ENCODE peak calls at places on chromosomes 1 and 21, in ten cellular contexts. One of them, this sample, is unnamed.

GRCh38 chr1:21935891-21936365 is 1.2 kb downstream of the HSPG2 start:
- DNase-seq in body of pancreas: peak; percentile 78
- DNase-seq in esophagus squamous epithelium: no peak
- DNase-seq in gastrocnemius medialis: no peak
- DNase-seq in spleen: no peak
- DNase-seq in Peyer's patch: no peak
- DNase-seq in A549: no peak
- DNase-seq in IMR-90: no peak
- DNase-seq in lower leg skin: no peak
- DNase-seq in uterus: no peak
- DNase-seq in this sample: peak; percentile 37

GRCh38 chr1:178973671-178974091 is 52.0 kb upstream of the FAM20B start:
- DNase-seq in body of pancreas: no peak
- DNase-seq in esophagus squamous epithelium: no peak
- DNase-seq in gastrocnemius medialis: no peak
- DNase-seq in spleen: no peak
- DNase-seq in Peyer's patch: no peak
- DNase-seq in A549: no peak
- DNase-seq in IMR-90: no peak
- DNase-seq in lower leg skin: no peak
- DNase-seq in uterus: no peak
- DNase-seq in this sample: no peak

GRCh38 chr1:60581455-60582220 is 500.7 kb upstream of the NFIA start:
- DNase-seq in body of pancreas: no peak
- DNase-seq in esophagus squamous epithelium: no peak
- DNase-seq in gastrocnemius medialis: no peak
- DNase-seq in spleen: no peak
- DNase-seq in Peyer's patch: no peak
- DNase-seq in A549: no peak
- DNase-seq in IMR-90: no peak
- DNase-seq in lower leg skin: no peak
- DNase-seq in uterus: no peak
- DNase-seq in this sample: no peak

GRCh38 chr1:196180847-196181593 is 427.2 kb downstream of the KCNT2 start:
- DNase-seq in body of pancreas: no peak
- DNase-seq in esophagus squamous epithelium: no peak
- DNase-seq in gastrocnemius medialis: no peak
- DNase-seq in spleen: no peak
- DNase-seq in Peyer's patch: no peak
- DNase-seq in A549: peak; percentile 13
- DNase-seq in IMR-90: peak; percentile 98
- DNase-seq in lower leg skin: no peak
- DNase-seq in uterus: no peak
- DNase-seq in this sample: no peak

GRCh38 chr1:209230319-209230718 is 353.2 kb upstream of the CAMK1G start:
- DNase-seq in body of pancreas: no peak
- DNase-seq in esophagus squamous epithelium: no peak
- DNase-seq in gastrocnemius medialis: no peak
- DNase-seq in spleen: no peak
- DNase-seq in Peyer's patch: no peak
- DNase-seq in A549: no peak
- DNase-seq in IMR-90: no peak
- DNase-seq in lower leg skin: no peak
- DNase-seq in uterus: no peak
- DNase-seq in this sample: no peak

GRCh38 chr1:220487297-220487820 is 40.6 kb upstream of the MARK1 start:
- DNase-seq in body of pancreas: no peak
- DNase-seq in esophagus squamous epithelium: no peak
- DNase-seq in gastrocnemius medialis: no peak
- DNase-seq in spleen: no peak
- DNase-seq in Peyer's patch: no peak
- DNase-seq in A549: no peak
- DNase-seq in IMR-90: peak; percentile 20
- DNase-seq in lower leg skin: no peak
- DNase-seq in uterus: no peak
- DNase-seq in this sample: no peak

GRCh38 chr1:58409826-58410225 is 136.7 kb downstream of the OMA1 start:
- DNase-seq in body of pancreas: no peak
- DNase-seq in esophagus squamous epithelium: no peak
- DNase-seq in gastrocnemius medialis: no peak
- DNase-seq in spleen: no peak
- DNase-seq in Peyer's patch: no peak
- DNase-seq in A549: no peak
- DNase-seq in IMR-90: peak; percentile 27
- DNase-seq in lower leg skin: no peak
- DNase-seq in uterus: peak; percentile 80
- DNase-seq in this sample: no peak

GRCh38 chr21:45989355-45990048 is 7.9 kb downstream of the COL6A1 start:
- DNase-seq in body of pancreas: no peak
- DNase-seq in esophagus squamous epithelium: no peak
- DNase-seq in gastrocnemius medialis: no peak
- DNase-seq in spleen: peak; percentile 69
- DNase-seq in Peyer's patch: no peak
- DNase-seq in A549: no peak
- DNase-seq in IMR-90: no peak
- DNase-seq in lower leg skin: peak; percentile 86
- DNase-seq in uterus: peak; percentile 17
- DNase-seq in this sample: peak; percentile 1

GRCh38 chr1:77018386-77019156 is 151.3 kb downstream of the ST6GALNAC5 start:
- DNase-seq in body of pancreas: no peak
- DNase-seq in esophagus squamous epithelium: no peak
- DNase-seq in gastrocnemius medialis: no peak
- DNase-seq in spleen: no peak
- DNase-seq in Peyer's patch: no peak
- DNase-seq in A549: no peak
- DNase-seq in IMR-90: no peak
- DNase-seq in lower leg skin: no peak
- DNase-seq in uterus: no peak
- DNase-seq in this sample: no peak

GRCh38 chr1:107122241-107122640 is 18.6 kb upstream of the NTNG1 start:
- DNase-seq in body of pancreas: no peak
- DNase-seq in esophagus squamous epithelium: no peak
- DNase-seq in gastrocnemius medialis: no peak
- DNase-seq in spleen: no peak
- DNase-seq in Peyer's patch: no peak
- DNase-seq in A549: no peak
- DNase-seq in IMR-90: no peak
- DNase-seq in lower leg skin: no peak
- DNase-seq in uterus: no peak
- DNase-seq in this sample: no peak

GRCh38 chr1:19735419-19736127 is 64.1 kb downstream of the TMCO4 start:
- DNase-seq in body of pancreas: peak; percentile 66
- DNase-seq in esophagus squamous epithelium: no peak
- DNase-seq in gastrocnemius medialis: peak; percentile 74
- DNase-seq in spleen: no peak
- DNase-seq in Peyer's patch: no peak
- DNase-seq in A549: no peak
- DNase-seq in IMR-90: peak; percentile 98
- DNase-seq in lower leg skin: peak; percentile 88
- DNase-seq in uterus: peak; percentile 86
- DNase-seq in this sample: peak; percentile 58

GRCh38 chr1:207830788-207831187 is 78.9 kb downstream of the CD46 start:
- DNase-seq in body of pancreas: peak; percentile 81
- DNase-seq in esophagus squamous epithelium: no peak
- DNase-seq in gastrocnemius medialis: peak; percentile 94
- DNase-seq in spleen: no peak
- DNase-seq in Peyer's patch: no peak
- DNase-seq in A549: no peak
- DNase-seq in IMR-90: no peak
- DNase-seq in lower leg skin: no peak
- DNase-seq in uterus: no peak
- DNase-seq in this sample: peak; percentile 43

GRCh38 chr1:14987829-14988603 is 165.5 kb upstream of the TMEM51 start:
- DNase-seq in body of pancreas: no peak
- DNase-seq in esophagus squamous epithelium: no peak
- DNase-seq in gastrocnemius medialis: peak; percentile 19
- DNase-seq in spleen: no peak
- DNase-seq in Peyer's patch: no peak
- DNase-seq in A549: no peak
- DNase-seq in IMR-90: no peak
- DNase-seq in lower leg skin: no peak
- DNase-seq in uterus: no peak
- DNase-seq in this sample: no peak

GRCh38 chr1:2540816-2541492 is 10.9 kb upstream of the HES5 start:
- DNase-seq in body of pancreas: no peak
- DNase-seq in esophagus squamous epithelium: no peak
- DNase-seq in gastrocnemius medialis: no peak
- DNase-seq in spleen: no peak
- DNase-seq in Peyer's patch: no peak
- DNase-seq in A549: no peak
- DNase-seq in IMR-90: no peak
- DNase-seq in lower leg skin: no peak
- DNase-seq in uterus: no peak
- DNase-seq in this sample: no peak

GRCh38 chr1:64513557-64513956 is 43.6 kb downstream of the CACHD1 start:
- DNase-seq in body of pancreas: no peak
- DNase-seq in esophagus squamous epithelium: no peak
- DNase-seq in gastrocnemius medialis: no peak
- DNase-seq in spleen: no peak
- DNase-seq in Peyer's patch: no peak
- DNase-seq in A549: no peak
- DNase-seq in IMR-90: no peak
- DNase-seq in lower leg skin: no peak
- DNase-seq in uterus: no peak
- DNase-seq in this sample: peak; percentile 5
- TF ChIP-seq POLR2A in body of pancreas: no peak
- TF ChIP-seq POLR2A in esophagus squamous epithelium: no peak
- TF ChIP-seq POLR2A in gastrocnemius medialis: no peak
- TF ChIP-seq POLR2A in spleen: no peak
- TF ChIP-seq POLR2A in Peyer's patch: no peak
- TF ChIP-seq POLR2A in A549: no peak
- TF ChIP-seq POLR2A in IMR-90: no peak
- TF ChIP-seq POLR2A in lower leg skin: no peak
- TF ChIP-seq POLR2A in uterus: no peak
- TF ChIP-seq POLR2A in this sample: no peak

GRCh38 chr1:175317309-175317708 is 124.7 kb upstream of the KIAA0040 start:
- DNase-seq in body of pancreas: no peak
- DNase-seq in esophagus squamous epithelium: no peak
- DNase-seq in gastrocnemius medialis: no peak
- DNase-seq in spleen: no peak
- DNase-seq in Peyer's patch: no peak
- DNase-seq in A549: no peak
- DNase-seq in IMR-90: no peak
- DNase-seq in lower leg skin: no peak
- DNase-seq in uterus: no peak
- DNase-seq in this sample: no peak
- TF ChIP-seq CTCF in body of pancreas: no peak
- TF ChIP-seq CTCF in esophagus squamous epithelium: peak; percentile 19
- TF ChIP-seq CTCF in gastrocnemius medialis: no peak
- TF ChIP-seq CTCF in spleen: no peak
- TF ChIP-seq CTCF in Peyer's patch: peak; percentile 20
- TF ChIP-seq CTCF in A549: peak; percentile 11
- TF ChIP-seq CTCF in IMR-90: no peak
- TF ChIP-seq CTCF in lower leg skin: no peak
- TF ChIP-seq CTCF in uterus: no peak
- TF ChIP-seq CTCF in this sample: no peak

GRCh38 chr1:215402147-215402546 is 165.0 kb upstream of the KCTD3 start:
- DNase-seq in body of pancreas: no peak
- DNase-seq in esophagus squamous epithelium: no peak
- DNase-seq in gastrocnemius medialis: no peak
- DNase-seq in spleen: no peak
- DNase-seq in Peyer's patch: no peak
- DNase-seq in A549: no peak
- DNase-seq in IMR-90: no peak
- DNase-seq in lower leg skin: no peak
- DNase-seq in uterus: no peak
- DNase-seq in this sample: no peak

GRCh38 chr1:215406927-215407326 is 160.2 kb upstream of the KCTD3 start:
- DNase-seq in body of pancreas: no peak
- DNase-seq in esophagus squamous epithelium: no peak
- DNase-seq in gastrocnemius medialis: no peak
- DNase-seq in spleen: no peak
- DNase-seq in Peyer's patch: no peak
- DNase-seq in A549: no peak
- DNase-seq in IMR-90: no peak
- DNase-seq in lower leg skin: no peak
- DNase-seq in uterus: no peak
- DNase-seq in this sample: no peak

GRCh38 chr1:215399787-215400186 is 167.3 kb upstream of the KCTD3 start:
- DNase-seq in body of pancreas: no peak
- DNase-seq in esophagus squamous epithelium: no peak
- DNase-seq in gastrocnemius medialis: no peak
- DNase-seq in spleen: no peak
- DNase-seq in Peyer's patch: no peak
- DNase-seq in A549: no peak
- DNase-seq in IMR-90: no peak
- DNase-seq in lower leg skin: no peak
- DNase-seq in uterus: no peak
- DNase-seq in this sample: no peak

GRCh38 chr1:215407575-215407974 is 159.5 kb upstream of the KCTD3 start:
- DNase-seq in body of pancreas: no peak
- DNase-seq in esophagus squamous epithelium: no peak
- DNase-seq in gastrocnemius medialis: no peak
- DNase-seq in spleen: no peak
- DNase-seq in Peyer's patch: no peak
- DNase-seq in A549: no peak
- DNase-seq in IMR-90: peak; percentile 66
- DNase-seq in lower leg skin: no peak
- DNase-seq in uterus: no peak
- DNase-seq in this sample: no peak

DNA sequence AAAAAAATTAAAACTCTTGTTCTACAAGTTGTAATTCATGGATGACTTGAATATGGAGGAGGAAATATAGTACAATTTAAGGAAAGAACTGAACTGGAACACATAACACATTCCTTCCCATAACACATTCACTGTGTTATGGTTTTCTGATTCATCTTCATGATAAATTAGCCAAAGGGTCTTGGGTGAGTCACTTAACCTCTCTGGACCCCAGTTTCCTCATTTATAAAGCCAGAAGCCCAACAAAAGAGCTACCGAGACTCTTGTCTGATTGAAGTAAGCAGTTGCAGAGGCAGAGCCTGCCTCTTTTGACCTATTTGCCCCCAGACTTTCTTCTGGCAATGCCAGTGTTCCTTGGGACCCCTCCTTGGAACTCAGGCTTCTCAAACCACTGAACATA is 161.9 kb upstream of the KCTD3 start:
- DNase-seq in body of pancreas: no peak
- DNase-seq in esophagus squamous epithelium: no peak
- DNase-seq in gastrocnemius medialis: no peak
- DNase-seq in spleen: no peak
- DNase-seq in Peyer's patch: no peak
- DNase-seq in A549: no peak
- DNase-seq in IMR-90: peak; percentile 59
- DNase-seq in lower leg skin: no peak
- DNase-seq in uterus: no peak
- DNase-seq in this sample: no peak
- TF ChIP-seq POLR2A in body of pancreas: no peak
- TF ChIP-seq POLR2A in esophagus squamous epithelium: no peak
- TF ChIP-seq POLR2A in gastrocnemius medialis: no peak
- TF ChIP-seq POLR2A in spleen: no peak
- TF ChIP-seq POLR2A in Peyer's patch: no peak
- TF ChIP-seq POLR2A in A549: no peak
- TF ChIP-seq POLR2A in IMR-90: no peak
- TF ChIP-seq POLR2A in lower leg skin: no peak
- TF ChIP-seq POLR2A in uterus: no peak
- TF ChIP-seq POLR2A in this sample: no peak

GRCh38 chr1:154973344-154974085 is 966 bp upstream of the CKS1B start:
- DNase-seq in body of pancreas: peak; percentile 98
- DNase-seq in esophagus squamous epithelium: peak; percentile 85
- DNase-seq in gastrocnemius medialis: peak; percentile 95
- DNase-seq in spleen: peak; percentile 97
- DNase-seq in Peyer's patch: peak; percentile 96
- DNase-seq in A549: peak; percentile 88
- DNase-seq in IMR-90: peak; percentile 97
- DNase-seq in lower leg skin: peak; percentile 100
- DNase-seq in uterus: peak; percentile 99
- DNase-seq in this sample: peak; percentile 97
- TF ChIP-seq CTCF in body of pancreas: no peak
- TF ChIP-seq CTCF in esophagus squamous epithelium: no peak
- TF ChIP-seq CTCF in gastrocnemius medialis: no peak
- TF ChIP-seq CTCF in spleen: no peak
- TF ChIP-seq CTCF in Peyer's patch: peak; percentile 21
- TF ChIP-seq CTCF in A549: no peak
- TF ChIP-seq CTCF in IMR-90: no peak
- TF ChIP-seq CTCF in lower leg skin: no peak
- TF ChIP-seq CTCF in uterus: no peak
- TF ChIP-seq CTCF in this sample: no peak

This sample was measured in thyroid gland.